ENCODE peak calls at places on chromosomes 16 and 17, in four cellular contexts. One of them, this sample, is unnamed.

GRCh38 chr17:34580685-34581445 is 1.5 kb downstream of the TMEM132E start:
- DNase-seq in epithelial cell of esophagus: no peak
- DNase-seq in neural crest cell: no peak
- DNase-seq in CD8-positive, alpha-beta memory T cell: no peak
- DNase-seq in this sample: no peak

GRCh38 chr17:83067071-83067717 is 12.2 kb upstream of the METRNL start:
- DNase-seq in CD8-positive, alpha-beta memory T cell: no peak
- DNase-seq in epithelial cell of esophagus: no peak
- DNase-seq in neural crest cell: no peak
- DNase-seq in this sample: peak

GRCh38 chr17:78748730-78749317 is 33.2 kb downstream of the CYTH1 start:
- DNase-seq in epithelial cell of esophagus: peak
- DNase-seq in CD8-positive, alpha-beta memory T cell: peak
- DNase-seq in neural crest cell: no peak
- DNase-seq in this sample: no peak

GRCh38 chr16:75640598-75640997 is 6.9 kb downstream of the KARS1 start:
- DNase-seq in CD8-positive, alpha-beta memory T cell: no peak
- DNase-seq in epithelial cell of esophagus: no peak
- DNase-seq in neural crest cell: no peak
- DNase-seq in this sample: no peak

GRCh38 chr17:16061631-16062030 is 62.0 kb downstream of the TTC19 start:
- DNase-seq in epithelial cell of esophagus: no peak
- DNase-seq in neural crest cell: no peak
- DNase-seq in CD8-positive, alpha-beta memory T cell: no peak
- DNase-seq in this sample: no peak

GRCh38 chr17:65519471-65519870 is 42.0 kb downstream of the AXIN2 start:
- DNase-seq in CD8-positive, alpha-beta memory T cell: no peak
- DNase-seq in neural crest cell: no peak
- DNase-seq in epithelial cell of esophagus: no peak
- DNase-seq in this sample: no peak

GRCh38 chr17:41329279-41329925 is 13.9 kb upstream of the KRTAP17-1 start:
- DNase-seq in CD8-positive, alpha-beta memory T cell: no peak
- DNase-seq in epithelial cell of esophagus: peak
- DNase-seq in neural crest cell: peak
- DNase-seq in this sample: peak

GRCh38 chr16:84380405-84380804 is 12.1 kb downstream of the ATP2C2 start:
- DNase-seq in neural crest cell: no peak
- DNase-seq in CD8-positive, alpha-beta memory T cell: no peak
- DNase-seq in epithelial cell of esophagus: no peak
- DNase-seq in this sample: no peak

GRCh38 chr16:56382459-56382858 is 42.9 kb downstream of the AMFR start:
- DNase-seq in CD8-positive, alpha-beta memory T cell: no peak
- DNase-seq in neural crest cell: no peak
- DNase-seq in epithelial cell of esophagus: no peak
- DNase-seq in this sample: no peak

GRCh38 chr17:43175213-43176118 is 4.5 kb downstream of the NBR1 start:
- DNase-seq in epithelial cell of esophagus: no peak
- DNase-seq in neural crest cell: no peak
- DNase-seq in CD8-positive, alpha-beta memory T cell: no peak
- DNase-seq in this sample: peak

GRCh38 chr16:85166699-85167588 is 54.7 kb upstream of the CIBAR2 start:
- DNase-seq in neural crest cell: no peak
- DNase-seq in epithelial cell of esophagus: peak
- DNase-seq in CD8-positive, alpha-beta memory T cell: no peak
- DNase-seq in this sample: no peak

GRCh38 chr17:8005357-8005756 is 2.9 kb downstream of the GUCY2D start:
- DNase-seq in epithelial cell of esophagus: no peak
- DNase-seq in CD8-positive, alpha-beta memory T cell: no peak
- DNase-seq in neural crest cell: no peak
- DNase-seq in this sample: no peak

GRCh38 chr17:968812-969766 is 10.5 kb downstream of the NXN start:
- DNase-seq in epithelial cell of esophagus: peak
- DNase-seq in CD8-positive, alpha-beta memory T cell: no peak
- DNase-seq in neural crest cell: no peak
- DNase-seq in this sample: no peak

GRCh38 chr16:89190150-89190958 is 10.0 kb downstream of the SLC22A31 start:
- DNase-seq in neural crest cell: no peak
- DNase-seq in CD8-positive, alpha-beta memory T cell: no peak
- DNase-seq in epithelial cell of esophagus: no peak
- DNase-seq in this sample: no peak

This sample was measured in SJSA1.